ENCODE peak calls at places on chromosomes 1 and 21, in eight cellular contexts. L is fibroblast of lung, P is A549, O is thoracic aorta, V is AG04450, J is GM23338, Y is RWPE1, F is lower lobe of right lung. Q is an unnamed sample.

GRCh38 chr1:215114154-215114933 is 31.8 kb downstream of the KCNK2 start:
- DNase-seq in L (peak), P (peak), O (no peak), V (peak), J (no peak), Y (peak), F (no peak), Q (no peak)

GRCh38 chr1:70840260-70840953 is 207.2 kb downstream of the PTGER3 start:
- DNase-seq in L (no peak), P (no peak), O (no peak), V (no peak), J (no peak), Y (no peak), F (no peak), Q (no peak)

GRCh38 chr1:61238371-61238689 is 156.0 kb downstream of the NFIA start:
- DNase-seq in L (no peak), P (no peak), O (no peak), V (no peak), J (peak), Y (no peak), F (no peak), Q (no peak)

GRCh38 chr1:44050261-44050660 is 19.0 kb upstream of the SLC6A9 start:
- DNase-seq in L (no peak), P (peak), O (no peak), V (no peak), J (no peak), Y (no peak), F (no peak), Q (no peak)

GRCh38 chr1:114345930-114346479 is 165.0 kb downstream of the TRIM33 start:
- DNase-seq in L (peak), P (no peak), O (no peak), V (no peak), J (peak), Y (peak), F (no peak), Q (no peak)

GRCh38 chr1:209527372-209527771 is 56.1 kb upstream of the CAMK1G start:
- DNase-seq in L (no peak), P (no peak), O (no peak), V (no peak), J (no peak), Y (no peak), F (no peak), Q (no peak)

GRCh38 chr1:53377438-53377841 is 49.6 kb upstream of the LRP8 start:
- DNase-seq in L (no peak), P (no peak), O (no peak), V (no peak), J (no peak), Y (no peak), F (peak), Q (peak)

GRCh38 chr1:222276062-222276461 is 271.8 kb downstream of the HHIPL2 start:
- DNase-seq in L (no peak), P (no peak), O (no peak), V (no peak), J (no peak), Y (no peak), F (no peak), Q (no peak)

GRCh38 chr1:177247777-177248176 is 77.0 kb downstream of the BRINP2 start:
- DNase-seq in L (no peak), P (no peak), O (no peak), V (no peak), J (no peak), Y (no peak), F (no peak), Q (no peak)

GRCh38 chr1:160653620-160654016 is 6.8 kb upstream of the SLAMF1 start:
- DNase-seq in L (no peak), P (no peak), O (no peak), V (no peak), J (no peak), Y (no peak), F (no peak), Q (no peak)

GRCh38 chr1:213979751-213980605 is 7.8 kb upstream of the PROX1 start:
- DNase-seq in L (no peak), P (no peak), O (no peak), V (no peak), J (peak), Y (no peak), F (no peak), Q (no peak)

GRCh38 chr1:107963601-107964396 is 1.2 kb downstream of the VAV3 start:
- DNase-seq in L (peak), P (no peak), O (no peak), V (no peak), J (peak), Y (peak), F (peak), Q (peak)

GRCh38 chr1:57848406-57848805 is 424.5 kb upstream of the DAB1 start:
- DNase-seq in L (no peak), P (no peak), O (no peak), V (no peak), J (no peak), Y (no peak), F (no peak), Q (no peak)

GRCh38 chr1:67642694-67643093 is 42.3 kb upstream of the GADD45A start:
- DNase-seq in L (peak), P (no peak), O (no peak), V (no peak), J (no peak), Y (no peak), F (no peak), Q (no peak)

GRCh38 chr1:26327956-26328362 is 10.2 kb downstream of the CD52 start:
- DNase-seq in L (no peak), P (no peak), O (no peak), V (no peak), J (no peak), Y (peak), F (no peak), Q (no peak)

GRCh38 chr1:63793741-63794240 is 20.0 kb downstream of the ROR1 start:
- DNase-seq in L (no peak), P (no peak), O (no peak), V (no peak), J (no peak), Y (no peak), F (no peak), Q (no peak)

GRCh38 chr21:37566790-37567725 is 200.5 kb downstream of the DYRK1A start:
- DNase-seq in L (no peak), P (no peak), O (no peak), V (no peak), J (no peak), Y (no peak), F (no peak), Q (no peak)

GRCh38 chr1:45492691-45493090 is 1.7 kb upstream of the TESK2 start:
- DNase-seq in L (no peak), P (no peak), O (no peak), V (no peak), J (no peak), Y (no peak), F (no peak), Q (no peak)

GRCh38 chr21:35854281-35854680 is 206.0 kb downstream of the SETD4 start:
- DNase-seq in L (no peak), P (no peak), O (no peak), V (no peak), J (no peak), Y (no peak), F (no peak), Q (no peak)

GRCh38 chr1:112703706-112704105 is 3.2 kb downstream of the RHOC start:
- DNase-seq in L (no peak), P (no peak), O (no peak), V (no peak), J (no peak), Y (no peak), F (no peak), Q (no peak)
- H3K27ac ChIP-seq in L (peak), P (peak), O (peak), V (no peak), J (no peak), Y (peak), F (no peak), Q (peak)

DNA sequence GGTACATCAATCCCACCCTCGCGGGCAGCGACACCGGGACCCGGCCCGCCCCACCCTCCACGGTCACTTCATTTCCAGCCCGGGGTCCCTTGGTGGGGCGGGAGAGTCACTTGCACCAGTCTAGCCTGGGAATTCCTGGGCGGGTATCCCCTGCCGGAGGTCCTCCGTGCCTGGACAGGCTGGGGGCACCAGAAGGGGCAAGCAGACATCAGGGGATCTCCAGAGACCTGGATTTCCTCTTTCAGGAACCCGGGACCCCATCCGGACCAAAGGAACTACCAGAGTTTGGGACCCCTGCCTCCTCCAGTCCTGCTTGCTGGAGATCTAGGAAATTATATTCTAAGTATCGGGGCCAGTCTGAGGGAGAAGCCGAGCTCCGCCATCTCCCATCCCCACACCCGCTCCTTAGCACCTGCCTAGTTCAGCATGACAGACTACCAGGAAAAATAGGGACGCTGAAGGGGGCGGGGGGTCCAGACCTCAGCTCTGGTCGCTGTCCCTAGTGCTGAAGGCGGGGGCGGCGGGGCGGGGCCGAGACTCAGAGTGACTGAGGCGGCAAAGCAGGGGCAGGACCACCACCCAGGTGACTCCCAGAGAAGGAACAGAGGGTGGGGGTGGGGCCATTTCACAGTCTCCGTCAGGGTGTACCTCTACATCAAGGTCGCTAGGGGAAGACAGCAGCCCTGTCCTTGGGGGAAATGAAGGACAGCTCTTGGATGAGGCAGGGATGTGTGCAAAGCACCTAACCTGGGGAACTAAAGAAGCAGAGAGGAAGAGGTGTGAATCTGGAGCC is 829 bp downstream of the HCN3 start:
- DNase-seq in L (peak), P (peak), O (no peak), V (no peak), J (peak), Y (peak), F (peak), Q (peak)
- TF ChIP-seq CTCF in L (peak), P (peak), O (peak), V (peak), J (peak), Y (peak), F (peak), Q (no peak)

DNA sequence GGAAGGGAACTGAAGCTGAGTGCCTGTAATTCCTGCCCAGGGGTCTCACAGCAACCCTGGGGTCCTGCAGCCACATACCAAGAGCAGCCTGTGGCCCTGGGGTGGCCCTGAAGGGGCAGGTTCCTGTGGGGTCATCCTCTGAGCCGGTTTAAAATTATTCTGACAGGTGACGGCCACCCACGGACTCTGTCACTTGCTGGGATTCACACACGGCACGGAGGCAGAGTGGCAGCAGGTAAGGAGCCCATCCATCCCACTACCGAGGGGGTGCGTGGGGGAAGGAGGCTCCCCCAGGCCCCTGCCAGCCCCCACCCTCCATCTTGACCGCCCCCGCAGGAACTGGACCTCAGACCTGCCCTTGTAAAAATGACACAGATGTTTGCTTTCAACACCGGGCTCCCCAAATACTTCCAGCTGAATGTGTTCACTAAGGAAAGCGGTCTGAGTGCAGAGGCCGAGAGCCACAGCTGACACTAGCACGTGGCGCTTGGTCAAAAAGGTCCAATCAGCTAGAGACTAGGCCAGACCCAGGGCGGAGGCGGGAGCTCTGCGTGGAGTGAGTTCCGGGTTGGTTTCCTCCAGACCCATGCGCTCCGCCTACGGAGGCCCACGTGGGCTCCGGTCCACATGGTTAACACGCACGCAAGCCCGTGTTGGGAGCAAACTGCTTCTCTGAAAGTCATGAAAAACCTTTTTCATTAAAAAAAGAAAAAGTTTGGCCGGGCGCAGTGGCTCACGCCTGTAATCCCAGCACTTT is 10.0 kb downstream of the YBEY start:
- DNase-seq in L (peak), P (no peak), O (peak), V (no peak), J (peak), Y (no peak), F (peak), Q (peak)
- H3K27ac ChIP-seq in L (no peak), P (no peak), O (no peak), V (no peak), J (no peak), Y (peak), F (peak), Q (no peak)

GRCh38 chr1:82783025-82783424 is 982.3 kb downstream of the ADGRL2 start:
- DNase-seq in L (peak), P (no peak), O (no peak), V (no peak), J (no peak), Y (no peak), F (no peak), Q (no peak)

GRCh38 chr1:82777240-82777639 is 976.5 kb downstream of the ADGRL2 start:
- DNase-seq in L (no peak), P (no peak), O (no peak), V (no peak), J (no peak), Y (no peak), F (no peak), Q (no peak)

GRCh38 chr1:82775402-82776000 is 974.8 kb downstream of the ADGRL2 start:
- DNase-seq in L (peak), P (peak), O (no peak), V (no peak), J (peak), Y (peak), F (peak), Q (no peak)

GRCh38 chr1:82782599-82782998 is 981.9 kb downstream of the ADGRL2 start:
- DNase-seq in L (no peak), P (no peak), O (no peak), V (no peak), J (no peak), Y (no peak), F (no peak), Q (no peak)

GRCh38 chr1:82778612-82779011 is 977.9 kb downstream of the ADGRL2 start:
- DNase-seq in L (no peak), P (peak), O (no peak), V (no peak), J (peak), Y (no peak), F (no peak), Q (no peak)
- TF ChIP-seq CTCF in L (peak), P (no peak), O (no peak), V (no peak), J (peak), Y (no peak), F (no peak), Q (no peak)

DNA sequence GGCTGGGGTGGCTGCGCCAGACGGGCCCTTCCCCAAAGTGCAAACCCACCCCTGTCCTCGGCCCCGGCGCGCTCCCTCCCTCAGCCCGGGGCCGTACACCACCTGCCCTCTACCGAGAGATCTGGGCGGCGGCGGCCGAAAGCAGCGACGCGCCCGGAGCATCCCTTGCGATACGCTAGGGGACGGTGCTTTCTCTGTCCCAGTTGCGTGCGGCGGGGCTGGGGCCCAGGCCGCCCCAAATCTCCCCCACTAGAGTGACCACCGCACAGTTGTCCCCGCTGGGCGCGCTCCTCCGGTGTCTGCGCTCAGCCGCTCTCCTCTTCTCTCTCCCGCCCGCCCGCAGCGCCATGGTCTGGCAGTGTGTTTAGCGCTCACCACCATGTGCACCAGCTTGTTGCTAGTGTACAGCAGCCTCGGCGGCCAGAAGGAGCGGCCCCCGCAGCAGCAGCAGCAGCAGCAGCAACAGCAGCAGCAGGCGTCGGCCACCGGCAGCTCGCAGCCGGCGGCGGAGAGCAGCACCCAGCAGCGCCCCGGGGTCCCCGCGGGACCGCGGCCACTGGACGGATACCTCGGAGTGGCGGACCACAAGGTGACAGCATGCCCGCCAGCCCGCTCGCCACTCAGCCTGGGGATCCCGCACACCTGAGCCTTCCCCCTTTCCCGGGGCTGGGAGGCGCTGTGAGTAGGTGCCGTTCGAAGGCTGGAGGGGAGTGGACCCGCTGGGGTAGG is 1.0 kb downstream of the ST6GALNAC5 start:
- DNase-seq in L (peak), P (peak), O (no peak), V (no peak), J (peak), Y (peak), F (peak), Q (no peak)
- H3K27ac ChIP-seq in L (no peak), P (no peak), O (peak), V (no peak), J (no peak), Y (no peak), F (peak), Q (peak)

GRCh38 chr1:230978491-230979388 is at the start of the genes ARV1 and TTC13:
- DNase-seq in L (peak), P (peak), O (peak), V (peak), J (peak), Y (peak), F (peak), Q (peak)
- TF ChIP-seq CTCF in L (no peak), P (peak), O (no peak), V (peak), J (peak), Y (peak), F (peak), Q (peak)

GRCh38 chr1:192749349-192749748 is 59.5 kb upstream of the RGS2 start:
- DNase-seq in L (no peak), P (no peak), O (no peak), V (no peak), J (no peak), Y (no peak), F (no peak), Q (no peak)
- H3K27ac ChIP-seq in L (no peak), P (no peak), O (no peak), V (no peak), J (no peak), Y (no peak), F (no peak), Q (no peak)